ENCODE peak calls at places on chromosome 15, in seven cellular contexts. R is AML-193; V is activated T-cell treated with anti-CD3 and anti-CD28 coated beads, Interleukin-2, amount 50 U/mL, for 72 hours; M is CD8-positive, alpha-beta memory T cell; I is epithelial cell of esophagus; X is activated naive CD4-positive, alpha-beta T cell treated with anti-CD3 and anti-CD28 coated beads, Interleukin-2, amount 50 U/mL, for 16 hours; Z is amniotic stem cell. F is an unnamed sample.

GRCh38 chr15:29685156-29686078 is 136.9 kb downstream of the TJP1 start:
- DNase-seq in R (no peak), V (no peak), M (no peak), I (peak), X (no peak), Z (no peak), F (no peak)

GRCh38 chr15:89383635-89384604 is 49.3 kb upstream of the POLG start:
- DNase-seq in R (no peak), V (no peak), M (no peak), I (peak), X (no peak), Z (no peak), F (peak)

GRCh38 chr15:57033715-57034439 is 115.4 kb downstream of the TCF12 start:
- DNase-seq in R (no peak), V (no peak), M (no peak), I (no peak), X (no peak), Z (no peak), F (no peak)

GRCh38 chr15:34049096-34049495 is 10.1 kb upstream of the AVEN start:
- DNase-seq in R (no peak), V (no peak), M (no peak), I (peak), X (no peak), Z (no peak), F (no peak)

GRCh38 chr15:44971036-44971435 is 14.5 kb downstream of the TERB2 start:
- DNase-seq in R (no peak), V (no peak), M (no peak), I (no peak), X (no peak), Z (no peak), F (no peak)

GRCh38 chr15:71526061-71526460 is 284.3 kb upstream of the NR2E3 start:
- DNase-seq in R (no peak), V (no peak), M (no peak), I (no peak), X (no peak), Z (peak), F (no peak)

GRCh38 chr15:85282504-85283115 is 97.8 kb upstream of the AKAP13 start:
- DNase-seq in R (no peak), V (no peak), M (no peak), I (peak), X (no peak), Z (peak), F (peak)

GRCh38 chr15:74352393-74352910 is 15.0 kb downstream of the CYP11A1 start:
- DNase-seq in R (no peak), V (no peak), M (no peak), I (no peak), X (no peak), Z (no peak), F (no peak)

GRCh38 chr15:40918146-40918798 is 10.9 kb upstream of the DLL4 start:
- DNase-seq in R (no peak), V (no peak), M (no peak), I (no peak), X (no peak), Z (no peak), F (no peak)

GRCh38 chr15:63931556-63931955 is 97.8 kb upstream of the HERC1 start:
- DNase-seq in R (no peak), V (no peak), M (no peak), I (no peak), X (no peak), Z (no peak), F (no peak)

GRCh38 chr15:72764656-72765055 is 18.9 kb downstream of the ADPGK start:
- DNase-seq in R (no peak), V (no peak), M (no peak), I (no peak), X (no peak), Z (no peak), F (no peak)

GRCh38 chr15:79394231-79394630 is 37.9 kb upstream of the MINAR1 start:
- DNase-seq in R (no peak), V (no peak), M (no peak), I (no peak), X (no peak), Z (no peak), F (no peak)

GRCh38 chr15:36469567-36469966 is 109.9 kb upstream of the CDIN1 start:
- DNase-seq in R (no peak), V (no peak), M (no peak), I (peak), X (no peak), Z (no peak), F (peak)

GRCh38 chr15:39362832-39363561 is 217.9 kb upstream of the THBS1 start:
- DNase-seq in R (no peak), V (no peak), M (no peak), I (no peak), X (no peak), Z (peak), F (peak)

GRCh38 chr15:59532770-59533379 is 78.7 kb upstream of the GCNT3 start:
- DNase-seq in R (peak), V (peak), M (no peak), I (peak), X (peak), Z (peak), F (peak)

GRCh38 chr15:52528465-52529288 is at the start of gene MYO5A:
- DNase-seq in R (peak), V (peak), M (peak), I (peak), X (peak), Z (peak), F (peak)

GRCh38 chr15:90376789-90377188 is 11.3 kb upstream of the IQGAP1 start:
- DNase-seq in R (peak), V (peak), M (peak), I (no peak), X (peak), Z (no peak), F (no peak)

GRCh38 chr15:32132850-32133249 is 102.5 kb downstream of the CHRNA7 start:
- DNase-seq in R (no peak), V (no peak), M (no peak), I (no peak), X (no peak), Z (no peak), F (no peak)

GRCh38 chr15:84917452-84917851 is 33.0 kb downstream of the SLC28A1 start:
- DNase-seq in R (no peak), V (no peak), M (no peak), I (no peak), X (no peak), Z (no peak), F (no peak)

GRCh38 chr15:48109212-48109611 is 11.6 kb upstream of the SLC24A5 start:
- DNase-seq in R (no peak), V (no peak), M (no peak), I (no peak), X (no peak), Z (no peak), F (no peak)

GRCh38 chr15:52438047-52438446 is 90.6 kb downstream of the MYO5A start:
- DNase-seq in R (peak), V (no peak), M (no peak), I (peak), X (no peak), Z (no peak), F (no peak)

GRCh38 chr15:93141373-93141790 is 52.4 kb upstream of the RGMA start:
- DNase-seq in R (no peak), V (peak), M (peak), I (no peak), X (no peak), Z (no peak), F (no peak)

F was measured in HTR-8/SVneo.